ENCODE peak calls at places on chromosomes 6 and 20, in eight cellular contexts. L is tibial nerve, P is stomach, Z is ovary, E is esophagus muscularis mucosa, W is A549, I is H1, N is HepG2. T is an unnamed sample.

GRCh38 chr6:162726997-162727346 is 594 bp downstream of the PRKN start:
- DNase-seq in L (no peak), P (no peak), Z (no peak), E (no peak), W (no peak), I (no peak), N (no peak), T (no peak)

GRCh38 chr20:64079273-64080012 is at the start of gene RGS19:
- DNase-seq in L (peak; percentile 49), P (peak; percentile 82), Z (peak; percentile 78), E (no peak), W (peak; percentile 72), I (peak; percentile 86), N (peak; percentile 70), T (peak; percentile 97)

GRCh38 chr20:31652917-31653385 is 15.2 kb downstream of the COX4I2 start:
- DNase-seq in L (no peak), P (no peak), Z (no peak), E (no peak), W (no peak), I (no peak), N (no peak), T (no peak)

GRCh38 chr6:127188752-127189151 is 70.3 kb downstream of the RSPO3 start:
- DNase-seq in L (no peak), P (no peak), Z (no peak), E (no peak), W (no peak), I (no peak), N (no peak), T (no peak)

GRCh38 chr6:41408576-41408975 is 73.2 kb downstream of the NCR2 start:
- DNase-seq in L (no peak), P (no peak), Z (no peak), E (no peak), W (no peak), I (no peak), N (no peak), T (no peak)

GRCh38 chr6:166656269-166657206 is 29.5 kb upstream of the RPS6KA2 start:
- DNase-seq in L (no peak), P (no peak), Z (peak; percentile 81), E (no peak), W (no peak), I (peak; percentile 66), N (peak; percentile 56), T (no peak)

GRCh38 chr6:124131259-124131658 is 327.6 kb downstream of the NKAIN2 start:
- DNase-seq in L (no peak), P (no peak), Z (no peak), E (no peak), W (no peak), I (no peak), N (peak; percentile 62), T (no peak)

GRCh38 chr6:111105578-111105977 is 18.3 kb downstream of the SLC16A10 start:
- DNase-seq in L (no peak), P (peak; percentile 92), Z (peak; percentile 32), E (no peak), W (peak; percentile 29), I (no peak), N (peak; percentile 97), T (peak; percentile 87)

GRCh38 chr20:31818376-31818908 is 714 bp upstream of the MYLK2 start:
- DNase-seq in L (no peak), P (no peak), Z (no peak), E (no peak), W (no peak), I (no peak), N (no peak), T (no peak)

DNA sequence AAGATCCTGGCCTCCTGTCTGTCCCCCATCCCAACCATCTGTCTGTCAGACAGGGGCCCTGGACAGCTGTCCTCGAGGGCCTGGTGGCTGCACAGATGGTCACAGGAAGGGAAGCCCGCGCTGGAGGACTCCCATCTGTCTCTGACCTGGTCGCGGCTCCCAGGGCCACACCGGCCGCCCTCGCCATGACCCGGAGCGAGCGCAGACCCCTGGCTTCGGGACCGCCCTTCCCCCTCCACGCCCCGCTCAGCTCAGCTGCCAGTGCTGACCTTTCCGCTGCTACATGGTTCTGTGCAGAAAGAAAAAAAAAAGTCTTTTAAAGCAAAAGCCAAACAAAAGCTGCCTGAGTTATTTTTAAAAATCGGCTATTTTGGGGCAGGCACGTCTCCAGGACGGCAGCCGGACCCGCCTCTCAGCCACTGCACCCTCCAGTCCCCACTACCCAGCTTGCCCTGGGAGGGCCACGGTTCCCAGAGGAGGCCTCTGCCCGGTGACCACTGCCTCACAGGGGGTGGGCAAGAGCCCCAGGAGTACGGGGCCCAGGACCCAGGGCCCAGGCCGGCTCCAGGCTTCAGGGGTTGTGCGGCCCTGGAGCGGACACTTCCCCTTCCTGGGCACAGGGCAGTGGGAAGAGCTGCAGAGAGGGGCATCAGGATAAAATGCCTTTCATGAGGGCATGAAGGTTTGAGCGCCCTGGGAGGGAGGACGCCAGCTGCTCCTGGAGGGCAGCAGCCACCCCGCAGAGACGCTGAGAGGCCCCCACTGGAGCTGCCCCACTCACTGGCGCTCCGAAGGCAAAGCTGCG is 10.8 kb downstream of the LAMA5 start:
- DNase-seq in L (no peak), P (no peak), Z (peak; percentile 57), E (no peak), W (peak; percentile 45), I (no peak), N (no peak), T (no peak)
- H3K4me1 ChIP-seq in L (peaks cover 64% of the 10 kb centered on the region), P (peaks cover 89% of the 10 kb centered on the region), Z (peaks cover 17% of the 10 kb centered on the region), E (peaks cover 90% of the 10 kb centered on the region), W (peaks cover 98% of the 10 kb centered on the region), I (peaks cover under 1% of the 10 kb centered on the region), N (peaks cover 47% of the 10 kb centered on the region), T (peaks cover 78% of the 10 kb centered on the region)

GRCh38 chr6:23547851-23548250 is 578.2 kb upstream of the NRSN1 start:
- DNase-seq in L (no peak), P (no peak), Z (no peak), E (no peak), W (no peak), I (no peak), N (peak; percentile 3), T (no peak)
- TF ChIP-seq CTCF in L (no peak), P (no peak), Z (no peak), E (no peak), W (no peak), I (no peak), N (peak; percentile 41), T (no peak)

GRCh38 chr6:10719386-10720228 is 3.3 kb upstream of the TMEM14C start:
- DNase-seq in L (no peak), P (no peak), Z (peak; percentile 53), E (no peak), W (no peak), I (no peak), N (peak; percentile 72), T (no peak)
- TF ChIP-seq EP300 in L (no peak), P (no peak), Z (no peak), E (no peak), W (no peak), I (no peak), N (no peak), T (no peak)

GRCh38 chr6:154763650-154764049 is 30.4 kb downstream of the SCAF8 start:
- DNase-seq in L (no peak), P (no peak), Z (no peak), E (no peak), W (no peak), I (no peak), N (no peak), T (no peak)
- H3K4me1 ChIP-seq in L (peaks cover 14% of the 10 kb centered on the region), P (peaks cover 71% of the 10 kb centered on the region), Z (peaks cover 8% of the 10 kb centered on the region), E (peaks cover 61% of the 10 kb centered on the region), W (peaks cover 14% of the 10 kb centered on the region), I (no peaks in the 10 kb centered on the region), N (no peaks in the 10 kb centered on the region), T (peaks cover 32% of the 10 kb centered on the region)

GRCh38 chr6:90369651-90370050 is 73.0 kb upstream of the BACH2 start:
- DNase-seq in L (no peak), P (no peak), Z (peak; percentile 23), E (no peak), W (no peak), I (no peak), N (no peak), T (no peak)

GRCh38 chr6:90368601-90369000 is 72.0 kb upstream of the BACH2 start:
- DNase-seq in L (no peak), P (no peak), Z (no peak), E (no peak), W (no peak), I (no peak), N (no peak), T (no peak)

GRCh38 chr6:90370493-90370959 is 73.9 kb upstream of the BACH2 start:
- DNase-seq in L (no peak), P (no peak), Z (no peak), E (no peak), W (no peak), I (no peak), N (no peak), T (no peak)

GRCh38 chr6:90368001-90368400 is 71.4 kb upstream of the BACH2 start:
- DNase-seq in L (no peak), P (no peak), Z (no peak), E (no peak), W (no peak), I (no peak), N (no peak), T (no peak)

DNA sequence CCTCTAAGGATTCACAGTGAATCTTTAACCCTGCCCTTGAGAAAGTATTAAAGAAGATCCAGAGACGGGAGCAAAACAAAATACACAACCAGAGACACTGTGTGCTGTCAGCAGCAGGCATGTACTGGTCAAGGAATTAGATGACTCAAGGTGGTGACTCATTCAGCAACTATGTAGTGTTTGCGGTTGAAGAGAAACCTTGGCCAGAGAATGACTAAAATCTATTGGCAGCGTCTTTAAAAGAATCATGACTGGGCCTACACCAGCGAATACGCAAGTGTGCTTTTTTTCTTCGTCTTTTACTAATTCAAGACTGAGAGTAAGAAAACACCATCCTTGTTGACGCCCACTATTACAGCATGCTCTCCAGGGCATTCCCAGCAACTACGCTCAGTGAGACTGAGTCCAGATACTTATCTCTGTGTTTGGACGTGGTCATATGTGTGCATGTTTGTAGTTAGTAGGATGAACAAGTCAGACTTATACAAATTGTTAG is 72.4 kb upstream of the BACH2 start:
- DNase-seq in L (peak; percentile 85), P (peak; percentile 27), Z (peak; percentile 61), E (no peak), W (peak; percentile 96), I (no peak), N (peak; percentile 20), T (no peak)
- TF ChIP-seq CTCF in L (no peak), P (no peak), Z (no peak), E (no peak), W (no peak), I (no peak), N (no peak), T (no peak)